ENCODE peak calls at places on chromosomes 1 and 21, in nine cellular contexts. M is ascending aorta; L is prostate gland; B is transverse colon; F is mesendoderm; Z is fibroblast of pulmonary artery; S is HCT116; X is BJ; I is CD4-positive, CD25-positive, alpha-beta regulatory T cell. Q is an unnamed sample.
A peak's percentile ranks its signal among the peaks of the same experiment; 100 is the strongest.

GRCh38 chr1:174954686-174955669 is 44.8 kb upstream of the CACYBP start:
- DNase-seq in L (no peak), F (no peak), S (no peak), M (no peak), Z (no peak), B (no peak), X (no peak), I (no peak), Q (no peak)

GRCh38 chr1:76547916-76548315 is 319.4 kb upstream of the ST6GALNAC5 start:
- DNase-seq in B (peak; percentile 22), Z (peak; percentile 6), I (no peak), F (peak; percentile 55), X (no peak), S (no peak), M (no peak), L (no peak), Q (no peak)

GRCh38 chr21:26099610-26100219 is 70.9 kb downstream of the APP start:
- DNase-seq in I (no peak), F (peak; percentile 74), B (no peak), Z (peak; percentile 53), L (no peak), X (peak; percentile 19), M (no peak), S (no peak), Q (no peak)

GRCh38 chr1:55718758-55719671 is 503.9 kb upstream of the USP24 start:
- DNase-seq in S (no peak), Z (peak; percentile 99), B (peak; percentile 47), F (peak; percentile 34), I (no peak), L (no peak), M (no peak), X (peak; percentile 100), Q (no peak)

GRCh38 chr1:233710031-233710430 is 96.1 kb downstream of the KCNK1 start:
- DNase-seq in X (no peak), B (no peak), M (no peak), L (no peak), I (no peak), Z (no peak), S (no peak), F (no peak), Q (no peak)

GRCh38 chr1:206898089-206898908 is 1.1 kb downstream of the IL24 start:
- DNase-seq in Z (peak; percentile 68), M (no peak), F (no peak), I (no peak), S (no peak), L (no peak), X (no peak), B (no peak), Q (no peak)

GRCh38 chr1:94726981-94727685 is 93.0 kb upstream of the SLC44A3 start:
- DNase-seq in B (no peak), X (no peak), I (no peak), L (no peak), Z (no peak), F (no peak), S (no peak), M (no peak), Q (no peak)

GRCh38 chr1:112735752-112736151 is 20.6 kb upstream of the PPM1J start:
- DNase-seq in B (no peak), L (no peak), F (no peak), S (peak; percentile 62), I (no peak), X (peak; percentile 43), M (no peak), Z (peak; percentile 72), Q (no peak)

GRCh38 chr1:173043253-173043652 is 7.5 kb downstream of the TNFSF18 start:
- DNase-seq in S (no peak), F (peak; percentile 16), Z (peak; percentile 43), I (no peak), L (no peak), X (no peak), M (no peak), B (no peak), Q (no peak)

GRCh38 chr1:1630965-1631792 is 794 bp upstream of the MMP23B start:
- DNase-seq in M (no peak), F (peak; percentile 46), X (no peak), I (no peak), S (no peak), Z (peak; percentile 29), B (peak; percentile 60), L (no peak), Q (no peak)

GRCh38 chr1:113325039-113325438 is 65.3 kb upstream of the MAGI3 start:
- DNase-seq in M (no peak), L (no peak), I (no peak), X (no peak), F (peak; percentile 29), S (peak; percentile 56), B (no peak), Z (peak; percentile 28), Q (no peak)

GRCh38 chr1:110196917-110197782 is 13.0 kb upstream of the KCNC4 start:
- DNase-seq in S (peak; percentile 38), M (no peak), F (peak; percentile 70), X (no peak), B (no peak), L (no peak), Z (peak; percentile 45), I (peak; percentile 36), Q (peak; percentile 51)

DNA sequence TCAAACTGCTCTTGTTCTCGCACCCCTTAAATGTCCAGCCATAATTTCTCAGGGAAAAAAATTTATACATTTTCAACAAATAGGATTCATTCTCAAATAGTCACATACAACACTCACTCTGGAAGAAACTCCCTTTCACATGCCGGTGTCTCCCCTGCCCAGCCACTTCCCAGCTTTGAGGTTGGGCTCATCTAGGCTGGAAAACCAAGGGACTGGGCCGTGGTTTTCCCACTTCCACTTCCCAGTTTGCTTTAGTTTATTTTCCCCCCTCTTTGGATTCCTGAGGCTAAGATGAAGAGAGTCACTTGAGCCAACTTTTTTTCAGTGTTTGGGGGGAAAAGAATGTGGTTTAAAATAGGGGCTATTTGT is 522 bp upstream of the IPO9 start:
- DNase-seq in S (no peak), I (no peak), L (no peak), M (no peak), Z (no peak), F (peak; percentile 21), X (no peak), B (no peak), Q (no peak)
- H3K4me3 ChIP-seq in S (peak overlapping the region; percentile 84), I (peak overlapping the region; percentile 56), L (no peak overlapping the region), M (peak overlapping the region; percentile 64), Z (peak overlapping the region; percentile 28), F (no peak overlapping the region), X (no peak overlapping the region), B (no peak overlapping the region), Q (peak overlapping the region; percentile 27)

DNA sequence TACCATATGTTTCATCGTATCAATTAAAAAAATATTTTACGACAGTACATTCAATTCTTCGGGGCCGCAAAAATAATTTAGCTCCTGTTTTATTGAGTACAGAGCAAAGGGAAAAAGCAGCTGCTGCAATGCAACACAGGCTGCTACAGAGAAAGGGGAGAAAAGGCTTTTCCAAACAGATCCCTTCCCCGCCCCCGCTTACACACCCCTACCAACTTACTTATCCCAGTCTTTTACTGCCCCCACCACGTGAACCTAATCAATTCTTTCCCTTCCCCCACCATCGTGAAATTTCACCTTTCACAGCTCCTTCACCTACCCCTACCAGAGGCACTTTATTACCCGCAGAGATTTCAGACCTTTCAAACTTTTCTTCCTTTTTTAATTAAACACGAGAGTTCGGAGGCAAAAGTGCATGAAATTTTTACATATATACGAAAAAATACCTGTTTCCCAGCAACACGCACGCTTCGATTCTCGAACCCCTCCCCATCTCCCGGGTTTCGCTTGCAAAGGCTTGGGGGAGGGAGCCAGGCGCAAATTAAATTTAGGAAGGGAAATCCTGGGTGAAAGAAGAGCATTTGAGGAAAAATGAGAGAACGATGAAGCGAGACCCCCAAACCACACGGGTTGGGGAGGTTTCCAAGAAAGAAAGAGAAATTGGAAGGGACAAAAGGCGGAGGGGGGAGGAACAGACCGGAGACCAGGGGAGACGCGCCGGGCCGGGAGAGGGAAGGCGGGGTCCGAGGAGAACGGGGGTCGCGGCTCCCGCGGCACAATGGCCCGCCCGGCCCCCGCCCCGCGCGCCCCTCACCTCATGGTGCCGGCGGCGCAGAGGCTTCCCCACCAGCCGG is 824 bp downstream of the ENAH start:
- DNase-seq in X (no peak), I (no peak), F (peak; percentile 87), L (peak; percentile 34), S (no peak), M (no peak), Z (peak; percentile 44), B (no peak), Q (no peak)
- H3K4me3 ChIP-seq in X (peak overlapping the region; percentile 79), I (peak overlapping the region; percentile 44), F (peak overlapping the region; percentile 98), L (peak overlapping the region; percentile 95), S (peak overlapping the region; percentile 75), M (peak overlapping the region; percentile 58), Z (peak overlapping the region; percentile 92), B (peak overlapping the region; percentile 92), Q (peak overlapping the region; percentile 71)

GRCh38 chr1:119006406-119007279 is 18.5 kb upstream of the TBX15 start:
- DNase-seq in L (no peak), I (no peak), F (no peak), B (no peak), M (no peak), S (no peak), Z (no peak), X (no peak), Q (no peak)
- H3K4me3 ChIP-seq in L (no peak overlapping the region), I (no peak overlapping the region), F (no peak overlapping the region), B (no peak overlapping the region), M (peak overlapping the region; percentile 17), S (no peak overlapping the region), Z (no peak overlapping the region), X (no peak overlapping the region), Q (no peak overlapping the region)

GRCh38 chr21:42234464-42235241 is 15.7 kb downstream of the ABCG1 start:
- DNase-seq in M (no peak), B (peak; percentile 85), X (no peak), I (peak; percentile 78), L (peak; percentile 53), Z (peak; percentile 45), S (no peak), F (peak; percentile 79), Q (peak; percentile 76)
- H3K4me3 ChIP-seq in M (peak overlapping the region; percentile 55), B (peak overlapping the region; percentile 51), X (peak overlapping the region; percentile 32), I (peak overlapping the region; percentile 64), L (peak overlapping the region; percentile 47), Z (peak overlapping the region; percentile 52), S (peak overlapping the region; percentile 53), F (no peak overlapping the region), Q (peak overlapping the region; percentile 63)

GRCh38 chr1:210144736-210145135 is 87.9 kb upstream of the SERTAD4 start:
- DNase-seq in B (no peak), Z (no peak), S (no peak), M (no peak), F (peak; percentile 42), L (no peak), I (no peak), X (no peak), Q (no peak)

DNA sequence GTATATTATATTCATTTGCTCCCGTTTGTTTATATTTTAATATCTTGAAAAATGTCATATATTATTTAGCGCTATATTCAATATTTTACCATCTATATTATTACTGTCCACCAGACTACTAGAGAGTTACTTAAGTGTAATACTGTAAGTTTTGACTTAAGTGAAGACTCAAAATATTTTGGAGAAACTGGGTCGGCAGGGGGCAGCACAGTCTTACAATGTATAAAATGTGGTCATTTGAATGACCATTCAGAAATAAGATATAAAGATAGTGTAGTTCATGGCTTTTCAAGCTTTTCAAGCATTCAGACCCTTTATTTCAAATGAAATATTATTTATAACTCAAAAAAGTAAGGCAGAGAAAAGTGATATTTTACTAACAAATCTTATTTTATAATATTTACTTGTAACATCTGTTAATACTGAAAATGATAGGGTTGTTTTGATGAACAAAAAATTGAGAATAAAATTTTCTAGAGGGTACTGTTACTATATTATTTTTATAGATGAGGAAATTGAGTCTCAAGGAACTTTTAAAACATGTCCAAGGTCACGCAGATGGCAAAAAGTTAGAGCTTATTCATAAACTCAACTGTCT is 89.0 kb upstream of the SERTAD4 start:
- DNase-seq in X (peak; percentile 37), Z (peak; percentile 82), F (peak; percentile 62), S (peak; percentile 58), M (no peak), L (peak; percentile 53), B (peak; percentile 77), I (no peak), Q (peak; percentile 29)
- H3K4me3 ChIP-seq in X (no peak overlapping the region), Z (no peak overlapping the region), F (no peak overlapping the region), S (no peak overlapping the region), M (no peak overlapping the region), L (no peak overlapping the region), B (no peak overlapping the region), I (no peak overlapping the region), Q (no peak overlapping the region)